ENCODE peak calls at places on chromosomes 5 and 9, in seven cellular contexts. One of them, this sample, is unnamed.

GRCh38 chr9:107637421-107638420 is 148.2 kb upstream of the KLF4 start:
- DNase-seq in stimulated activated CD8-positive, alpha-beta memory T cell treated with anti-CD3 and anti-CD28 coated beads, Interleukin-7, amount 100 ng/mL, for 24 hours: no peak
- DNase-seq in NCI-H1092: peak; percentile 31
- DNase-seq in NCI-H1436: peak; percentile 68
- DNase-seq in SJSA1: peak; percentile 90
- DNase-seq in Right ventricle myocardium superior: peak; percentile 92
- DNase-seq in heart left ventricle: peak; percentile 95
- DNase-seq in this sample: no peak

GRCh38 chr5:52948418-52949076 is 40.6 kb upstream of the ITGA2 start:
- DNase-seq in stimulated activated CD8-positive, alpha-beta memory T cell treated with anti-CD3 and anti-CD28 coated beads, Interleukin-7, amount 100 ng/mL, for 24 hours: no peak
- DNase-seq in NCI-H1092: peak; percentile 2
- DNase-seq in NCI-H1436: peak; percentile 70
- DNase-seq in SJSA1: peak; percentile 75
- DNase-seq in Right ventricle myocardium superior: no peak
- DNase-seq in heart left ventricle: peak; percentile 27
- DNase-seq in this sample: peak; percentile 14

GRCh38 chr9:121976751-121977150 is 116.4 kb downstream of the TTLL11 start:
- DNase-seq in stimulated activated CD8-positive, alpha-beta memory T cell treated with anti-CD3 and anti-CD28 coated beads, Interleukin-7, amount 100 ng/mL, for 24 hours: no peak
- DNase-seq in NCI-H1092: no peak
- DNase-seq in NCI-H1436: no peak
- DNase-seq in SJSA1: no peak
- DNase-seq in Right ventricle myocardium superior: no peak
- DNase-seq in heart left ventricle: no peak
- DNase-seq in this sample: no peak

GRCh38 chr5:107604990-107605389 is 65.7 kb downstream of the EFNA5 start:
- DNase-seq in stimulated activated CD8-positive, alpha-beta memory T cell treated with anti-CD3 and anti-CD28 coated beads, Interleukin-7, amount 100 ng/mL, for 24 hours: no peak
- DNase-seq in NCI-H1092: no peak
- DNase-seq in NCI-H1436: no peak
- DNase-seq in SJSA1: no peak
- DNase-seq in Right ventricle myocardium superior: no peak
- DNase-seq in heart left ventricle: no peak
- DNase-seq in this sample: no peak

GRCh38 chr5:132228241-132229035 is 785 bp upstream of the P4HA2 start:
- DNase-seq in stimulated activated CD8-positive, alpha-beta memory T cell treated with anti-CD3 and anti-CD28 coated beads, Interleukin-7, amount 100 ng/mL, for 24 hours: no peak
- DNase-seq in NCI-H1092: no peak
- DNase-seq in NCI-H1436: no peak
- DNase-seq in SJSA1: peak; percentile 40
- DNase-seq in Right ventricle myocardium superior: no peak
- DNase-seq in heart left ventricle: peak; percentile 55
- DNase-seq in this sample: no peak

GRCh38 chr5:157750320-157750719 is 6.8 kb downstream of the LSM11 start:
- DNase-seq in stimulated activated CD8-positive, alpha-beta memory T cell treated with anti-CD3 and anti-CD28 coated beads, Interleukin-7, amount 100 ng/mL, for 24 hours: no peak
- DNase-seq in NCI-H1092: no peak
- DNase-seq in NCI-H1436: no peak
- DNase-seq in SJSA1: no peak
- DNase-seq in Right ventricle myocardium superior: no peak
- DNase-seq in heart left ventricle: no peak
- DNase-seq in this sample: no peak

GRCh38 chr5:151895660-151896040 is 29.0 kb downstream of the GLRA1 start:
- DNase-seq in stimulated activated CD8-positive, alpha-beta memory T cell treated with anti-CD3 and anti-CD28 coated beads, Interleukin-7, amount 100 ng/mL, for 24 hours: no peak
- DNase-seq in NCI-H1092: no peak
- DNase-seq in NCI-H1436: no peak
- DNase-seq in SJSA1: peak; percentile 54
- DNase-seq in Right ventricle myocardium superior: no peak
- DNase-seq in heart left ventricle: no peak
- DNase-seq in this sample: no peak

GRCh38 chr5:72487151-72487550 is 20.1 kb downstream of the ZNF366 start:
- DNase-seq in stimulated activated CD8-positive, alpha-beta memory T cell treated with anti-CD3 and anti-CD28 coated beads, Interleukin-7, amount 100 ng/mL, for 24 hours: no peak
- DNase-seq in NCI-H1092: no peak
- DNase-seq in NCI-H1436: no peak
- DNase-seq in SJSA1: no peak
- DNase-seq in Right ventricle myocardium superior: no peak
- DNase-seq in heart left ventricle: no peak
- DNase-seq in this sample: no peak

GRCh38 chr5:175003531-175003930 is 279.1 kb downstream of the MSX2 start:
- DNase-seq in stimulated activated CD8-positive, alpha-beta memory T cell treated with anti-CD3 and anti-CD28 coated beads, Interleukin-7, amount 100 ng/mL, for 24 hours: no peak
- DNase-seq in NCI-H1092: no peak
- DNase-seq in NCI-H1436: no peak
- DNase-seq in SJSA1: peak; percentile 36
- DNase-seq in Right ventricle myocardium superior: no peak
- DNase-seq in heart left ventricle: no peak
- DNase-seq in this sample: no peak

GRCh38 chr5:16464664-16465543 is 696 bp downstream of the ZNF622 start:
- DNase-seq in stimulated activated CD8-positive, alpha-beta memory T cell treated with anti-CD3 and anti-CD28 coated beads, Interleukin-7, amount 100 ng/mL, for 24 hours: no peak
- DNase-seq in NCI-H1092: no peak
- DNase-seq in NCI-H1436: no peak
- DNase-seq in SJSA1: no peak
- DNase-seq in Right ventricle myocardium superior: peak; percentile 38
- DNase-seq in heart left ventricle: peak; percentile 43
- DNase-seq in this sample: no peak

GRCh38 chr5:143752165-143752564 is 59.8 kb upstream of the HMHB1 start:
- DNase-seq in stimulated activated CD8-positive, alpha-beta memory T cell treated with anti-CD3 and anti-CD28 coated beads, Interleukin-7, amount 100 ng/mL, for 24 hours: no peak
- DNase-seq in NCI-H1092: no peak
- DNase-seq in NCI-H1436: no peak
- DNase-seq in SJSA1: no peak
- DNase-seq in Right ventricle myocardium superior: no peak
- DNase-seq in heart left ventricle: peak; percentile 34
- DNase-seq in this sample: no peak

GRCh38 chr9:93663877-93664548 is 87.6 kb downstream of the PHF2 start:
- DNase-seq in stimulated activated CD8-positive, alpha-beta memory T cell treated with anti-CD3 and anti-CD28 coated beads, Interleukin-7, amount 100 ng/mL, for 24 hours: no peak
- DNase-seq in NCI-H1092: no peak
- DNase-seq in NCI-H1436: no peak
- DNase-seq in SJSA1: no peak
- DNase-seq in Right ventricle myocardium superior: peak; percentile 32
- DNase-seq in heart left ventricle: no peak
- DNase-seq in this sample: no peak

GRCh38 chr5:1652873-1653707 is 129.3 kb upstream of the LPCAT1 start:
- DNase-seq in stimulated activated CD8-positive, alpha-beta memory T cell treated with anti-CD3 and anti-CD28 coated beads, Interleukin-7, amount 100 ng/mL, for 24 hours: no peak
- DNase-seq in NCI-H1092: no peak
- DNase-seq in NCI-H1436: no peak
- DNase-seq in SJSA1: peak; percentile 49
- DNase-seq in Right ventricle myocardium superior: peak; percentile 31
- DNase-seq in heart left ventricle: peak; percentile 47
- DNase-seq in this sample: no peak

GRCh38 chr5:2780421-2781171 is 29.1 kb upstream of the IRX2 start:
- DNase-seq in stimulated activated CD8-positive, alpha-beta memory T cell treated with anti-CD3 and anti-CD28 coated beads, Interleukin-7, amount 100 ng/mL, for 24 hours: no peak
- DNase-seq in NCI-H1092: no peak
- DNase-seq in NCI-H1436: no peak
- DNase-seq in SJSA1: no peak
- DNase-seq in Right ventricle myocardium superior: no peak
- DNase-seq in heart left ventricle: no peak
- DNase-seq in this sample: no peak

GRCh38 chr5:172707285-172708182 is 63.5 kb downstream of the DUSP1 start:
- DNase-seq in stimulated activated CD8-positive, alpha-beta memory T cell treated with anti-CD3 and anti-CD28 coated beads, Interleukin-7, amount 100 ng/mL, for 24 hours: no peak
- DNase-seq in NCI-H1092: no peak
- DNase-seq in NCI-H1436: peak; percentile 5
- DNase-seq in SJSA1: peak; percentile 86
- DNase-seq in Right ventricle myocardium superior: no peak
- DNase-seq in heart left ventricle: no peak
- DNase-seq in this sample: no peak

GRCh38 chr9:38359689-38360385 is 32.7 kb upstream of the ALDH1B1 start:
- DNase-seq in stimulated activated CD8-positive, alpha-beta memory T cell treated with anti-CD3 and anti-CD28 coated beads, Interleukin-7, amount 100 ng/mL, for 24 hours: no peak
- DNase-seq in NCI-H1092: no peak
- DNase-seq in NCI-H1436: no peak
- DNase-seq in SJSA1: no peak
- DNase-seq in Right ventricle myocardium superior: no peak
- DNase-seq in heart left ventricle: no peak
- DNase-seq in this sample: no peak

GRCh38 chr9:69898714-69899209 is 78.1 kb downstream of the CFAP95 start:
- DNase-seq in stimulated activated CD8-positive, alpha-beta memory T cell treated with anti-CD3 and anti-CD28 coated beads, Interleukin-7, amount 100 ng/mL, for 24 hours: no peak
- DNase-seq in NCI-H1092: no peak
- DNase-seq in NCI-H1436: no peak
- DNase-seq in SJSA1: peak; percentile 53
- DNase-seq in Right ventricle myocardium superior: no peak
- DNase-seq in heart left ventricle: no peak
- DNase-seq in this sample: no peak

GRCh38 chr9:22098636-22099332 is 89.7 kb upstream of the CDKN2B start:
- DNase-seq in stimulated activated CD8-positive, alpha-beta memory T cell treated with anti-CD3 and anti-CD28 coated beads, Interleukin-7, amount 100 ng/mL, for 24 hours: no peak
- DNase-seq in NCI-H1092: no peak
- DNase-seq in NCI-H1436: no peak
- DNase-seq in SJSA1: no peak
- DNase-seq in Right ventricle myocardium superior: no peak
- DNase-seq in heart left ventricle: no peak
- DNase-seq in this sample: no peak

GRCh38 chr5:34735436-34736426 is 79.6 kb downstream of the RAI14 start:
- DNase-seq in stimulated activated CD8-positive, alpha-beta memory T cell treated with anti-CD3 and anti-CD28 coated beads, Interleukin-7, amount 100 ng/mL, for 24 hours: no peak
- DNase-seq in NCI-H1092: no peak
- DNase-seq in NCI-H1436: no peak
- DNase-seq in SJSA1: no peak
- DNase-seq in Right ventricle myocardium superior: no peak
- DNase-seq in heart left ventricle: no peak
- DNase-seq in this sample: no peak

GRCh38 chr5:83084336-83084735 is 7.0 kb downstream of the XRCC4 start:
- DNase-seq in stimulated activated CD8-positive, alpha-beta memory T cell treated with anti-CD3 and anti-CD28 coated beads, Interleukin-7, amount 100 ng/mL, for 24 hours: no peak
- DNase-seq in NCI-H1092: no peak
- DNase-seq in NCI-H1436: no peak
- DNase-seq in SJSA1: no peak
- DNase-seq in Right ventricle myocardium superior: no peak
- DNase-seq in heart left ventricle: no peak
- DNase-seq in this sample: no peak

GRCh38 chr5:110968246-110969005 is 103.1 kb upstream of the TSLP start:
- DNase-seq in stimulated activated CD8-positive, alpha-beta memory T cell treated with anti-CD3 and anti-CD28 coated beads, Interleukin-7, amount 100 ng/mL, for 24 hours: no peak
- DNase-seq in NCI-H1092: no peak
- DNase-seq in NCI-H1436: no peak
- DNase-seq in SJSA1: no peak
- DNase-seq in Right ventricle myocardium superior: no peak
- DNase-seq in heart left ventricle: no peak
- DNase-seq in this sample: no peak

GRCh38 chr5:3302228-3302627 is 293.4 kb upstream of the IRX1 start:
- DNase-seq in stimulated activated CD8-positive, alpha-beta memory T cell treated with anti-CD3 and anti-CD28 coated beads, Interleukin-7, amount 100 ng/mL, for 24 hours: no peak
- DNase-seq in NCI-H1092: no peak
- DNase-seq in NCI-H1436: no peak
- DNase-seq in SJSA1: no peak
- DNase-seq in Right ventricle myocardium superior: no peak
- DNase-seq in heart left ventricle: no peak
- DNase-seq in this sample: no peak

GRCh38 chr5:157431544-157432200 is 28.3 kb upstream of the NIPAL4 start:
- DNase-seq in stimulated activated CD8-positive, alpha-beta memory T cell treated with anti-CD3 and anti-CD28 coated beads, Interleukin-7, amount 100 ng/mL, for 24 hours: no peak
- DNase-seq in NCI-H1092: no peak
- DNase-seq in NCI-H1436: peak; percentile 9
- DNase-seq in SJSA1: no peak
- DNase-seq in Right ventricle myocardium superior: no peak
- DNase-seq in heart left ventricle: no peak
- DNase-seq in this sample: no peak

GRCh38 chr9:974064-974992 is 2.1 kb upstream of the DMRT3 start:
- DNase-seq in stimulated activated CD8-positive, alpha-beta memory T cell treated with anti-CD3 and anti-CD28 coated beads, Interleukin-7, amount 100 ng/mL, for 24 hours: no peak
- DNase-seq in NCI-H1092: no peak
- DNase-seq in NCI-H1436: no peak
- DNase-seq in SJSA1: no peak
- DNase-seq in Right ventricle myocardium superior: no peak
- DNase-seq in heart left ventricle: no peak
- DNase-seq in this sample: no peak

GRCh38 chr9:36637491-36638270 is 65.0 kb downstream of the MELK start:
- DNase-seq in stimulated activated CD8-positive, alpha-beta memory T cell treated with anti-CD3 and anti-CD28 coated beads, Interleukin-7, amount 100 ng/mL, for 24 hours: no peak
- DNase-seq in NCI-H1092: no peak
- DNase-seq in NCI-H1436: no peak
- DNase-seq in SJSA1: no peak
- DNase-seq in Right ventricle myocardium superior: no peak
- DNase-seq in heart left ventricle: no peak
- DNase-seq in this sample: no peak

GRCh38 chr5:176369934-176370711 is 4.8 kb downstream of the ARL10 start:
- DNase-seq in stimulated activated CD8-positive, alpha-beta memory T cell treated with anti-CD3 and anti-CD28 coated beads, Interleukin-7, amount 100 ng/mL, for 24 hours: no peak
- DNase-seq in NCI-H1092: no peak
- DNase-seq in NCI-H1436: no peak
- DNase-seq in SJSA1: no peak
- DNase-seq in Right ventricle myocardium superior: no peak
- DNase-seq in heart left ventricle: no peak
- DNase-seq in this sample: no peak

GRCh38 chr9:79912641-79913040 is 340.9 kb downstream of the TLE4 start:
- DNase-seq in stimulated activated CD8-positive, alpha-beta memory T cell treated with anti-CD3 and anti-CD28 coated beads, Interleukin-7, amount 100 ng/mL, for 24 hours: no peak
- DNase-seq in NCI-H1092: no peak
- DNase-seq in NCI-H1436: no peak
- DNase-seq in SJSA1: no peak
- DNase-seq in Right ventricle myocardium superior: no peak
- DNase-seq in heart left ventricle: no peak
- DNase-seq in this sample: no peak

GRCh38 chr5:113502073-113502472 is 11.4 kb upstream of the YTHDC2 start:
- DNase-seq in stimulated activated CD8-positive, alpha-beta memory T cell treated with anti-CD3 and anti-CD28 coated beads, Interleukin-7, amount 100 ng/mL, for 24 hours: no peak
- DNase-seq in NCI-H1092: no peak
- DNase-seq in NCI-H1436: no peak
- DNase-seq in SJSA1: peak; percentile 75
- DNase-seq in Right ventricle myocardium superior: no peak
- DNase-seq in heart left ventricle: no peak
- DNase-seq in this sample: no peak

GRCh38 chr5:36369092-36369737 is 67.5 kb upstream of the RANBP3L start:
- DNase-seq in stimulated activated CD8-positive, alpha-beta memory T cell treated with anti-CD3 and anti-CD28 coated beads, Interleukin-7, amount 100 ng/mL, for 24 hours: no peak
- DNase-seq in NCI-H1092: no peak
- DNase-seq in NCI-H1436: no peak
- DNase-seq in SJSA1: no peak
- DNase-seq in Right ventricle myocardium superior: no peak
- DNase-seq in heart left ventricle: no peak
- DNase-seq in this sample: no peak

GRCh38 chr5:111296570-111296969 is 72.4 kb downstream of the CAMK4 start:
- DNase-seq in stimulated activated CD8-positive, alpha-beta memory T cell treated with anti-CD3 and anti-CD28 coated beads, Interleukin-7, amount 100 ng/mL, for 24 hours: no peak
- DNase-seq in NCI-H1092: no peak
- DNase-seq in NCI-H1436: no peak
- DNase-seq in SJSA1: no peak
- DNase-seq in Right ventricle myocardium superior: no peak
- DNase-seq in heart left ventricle: no peak
- DNase-seq in this sample: no peak

GRCh38 chr5:153818626-153819025 is 220.1 kb downstream of the FAM114A2 start:
- DNase-seq in stimulated activated CD8-positive, alpha-beta memory T cell treated with anti-CD3 and anti-CD28 coated beads, Interleukin-7, amount 100 ng/mL, for 24 hours: no peak
- DNase-seq in NCI-H1092: no peak
- DNase-seq in NCI-H1436: no peak
- DNase-seq in SJSA1: no peak
- DNase-seq in Right ventricle myocardium superior: no peak
- DNase-seq in heart left ventricle: no peak
- DNase-seq in this sample: no peak

GRCh38 chr9:4837768-4838546 is 45.2 kb downstream of the RCL1 start:
- DNase-seq in stimulated activated CD8-positive, alpha-beta memory T cell treated with anti-CD3 and anti-CD28 coated beads, Interleukin-7, amount 100 ng/mL, for 24 hours: no peak
- DNase-seq in NCI-H1092: no peak
- DNase-seq in NCI-H1436: no peak
- DNase-seq in SJSA1: peak; percentile 52
- DNase-seq in Right ventricle myocardium superior: no peak
- DNase-seq in heart left ventricle: no peak
- DNase-seq in this sample: no peak

GRCh38 chr5:168339151-168340140 is 48.0 kb downstream of the WWC1 start:
- DNase-seq in stimulated activated CD8-positive, alpha-beta memory T cell treated with anti-CD3 and anti-CD28 coated beads, Interleukin-7, amount 100 ng/mL, for 24 hours: no peak
- DNase-seq in NCI-H1092: no peak
- DNase-seq in NCI-H1436: no peak
- DNase-seq in SJSA1: no peak
- DNase-seq in Right ventricle myocardium superior: no peak
- DNase-seq in heart left ventricle: no peak
- DNase-seq in this sample: no peak

GRCh38 chr9:132673355-132673754 is 3.1 kb downstream of the GTF3C4 start:
- DNase-seq in stimulated activated CD8-positive, alpha-beta memory T cell treated with anti-CD3 and anti-CD28 coated beads, Interleukin-7, amount 100 ng/mL, for 24 hours: no peak
- DNase-seq in NCI-H1092: no peak
- DNase-seq in NCI-H1436: no peak
- DNase-seq in SJSA1: no peak
- DNase-seq in Right ventricle myocardium superior: no peak
- DNase-seq in heart left ventricle: no peak
- DNase-seq in this sample: no peak

GRCh38 chr9:10026585-10026984 is 586.2 kb downstream of the PTPRD start:
- DNase-seq in stimulated activated CD8-positive, alpha-beta memory T cell treated with anti-CD3 and anti-CD28 coated beads, Interleukin-7, amount 100 ng/mL, for 24 hours: no peak
- DNase-seq in NCI-H1092: no peak
- DNase-seq in NCI-H1436: no peak
- DNase-seq in SJSA1: no peak
- DNase-seq in Right ventricle myocardium superior: no peak
- DNase-seq in heart left ventricle: no peak
- DNase-seq in this sample: peak; percentile 6

GRCh38 chr9:82750411-82750918 is 312.5 kb downstream of the RASEF start:
- DNase-seq in stimulated activated CD8-positive, alpha-beta memory T cell treated with anti-CD3 and anti-CD28 coated beads, Interleukin-7, amount 100 ng/mL, for 24 hours: no peak
- DNase-seq in NCI-H1092: no peak
- DNase-seq in NCI-H1436: no peak
- DNase-seq in SJSA1: no peak
- DNase-seq in Right ventricle myocardium superior: no peak
- DNase-seq in heart left ventricle: no peak
- DNase-seq in this sample: no peak

GRCh38 chr9:8859416-8859815 is 1059.8 kb upstream of the DMAC1 start:
- DNase-seq in stimulated activated CD8-positive, alpha-beta memory T cell treated with anti-CD3 and anti-CD28 coated beads, Interleukin-7, amount 100 ng/mL, for 24 hours: no peak
- DNase-seq in NCI-H1092: no peak
- DNase-seq in NCI-H1436: no peak
- DNase-seq in SJSA1: no peak
- DNase-seq in Right ventricle myocardium superior: no peak
- DNase-seq in heart left ventricle: no peak
- DNase-seq in this sample: no peak

GRCh38 chr9:133733074-133733408 is 5.1 kb downstream of the SARDH start:
- DNase-seq in stimulated activated CD8-positive, alpha-beta memory T cell treated with anti-CD3 and anti-CD28 coated beads, Interleukin-7, amount 100 ng/mL, for 24 hours: no peak
- DNase-seq in NCI-H1092: no peak
- DNase-seq in NCI-H1436: no peak
- DNase-seq in SJSA1: peak; percentile 28
- DNase-seq in Right ventricle myocardium superior: no peak
- DNase-seq in heart left ventricle: no peak
- DNase-seq in this sample: no peak

This sample was measured in NCI-H187.